ENCODE peak calls at places on chromosome 13, in nine cellular contexts. O is heart right ventricle; X is epithelial cell of esophagus; R is thoracic aorta; D is HFF-Myc; I is Caco-2; W is GDM1; M is prostate gland; L is activated T-helper 9 cell treated with anti-CD3 and anti-CD28 coated beads, Interleukin-2, amount 50 U/mL, for 16 hours. B is an unnamed sample.

GRCh38 chr13:21009036-21009435 is 52.4 kb downstream of the LATS2 start:
- DNase-seq in O (no peak), L (no peak), W (no peak), D (no peak), X (no peak), R (no peak), I (no peak), M (no peak), B (no peak)

GRCh38 chr13:110629735-110630134 is 14.4 kb downstream of the NAXD start:
- DNase-seq in L (no peak), R (no peak), M (no peak), W (no peak), X (no peak), O (no peak), I (no peak), D (no peak), B (no peak)

GRCh38 chr13:97113231-97114001 is 108.7 kb upstream of the MBNL2 start:
- DNase-seq in R (no peak), O (no peak), L (no peak), M (no peak), W (no peak), X (no peak), D (no peak), I (no peak), B (no peak)

GRCh38 chr13:44815507-44816074 is 173.7 kb downstream of the NUFIP1 start:
- DNase-seq in O (no peak), L (no peak), R (no peak), I (peak), M (peak), D (peak), W (no peak), X (peak), B (no peak)

GRCh38 chr13:29465741-29466293 is 129.7 kb downstream of the SLC7A1 start:
- DNase-seq in L (no peak), W (no peak), O (peak), I (no peak), X (peak), M (peak), R (no peak), D (peak), B (no peak)

GRCh38 chr13:113080361-113080831 is 25.2 kb upstream of the F7 start:
- DNase-seq in M (no peak), I (no peak), W (no peak), L (no peak), X (no peak), R (no peak), D (no peak), O (no peak), B (no peak)

GRCh38 chr13:46278474-46278873 is 66.7 kb downstream of the LRRC63 start:
- DNase-seq in R (no peak), I (peak), D (no peak), O (no peak), M (no peak), W (no peak), L (no peak), X (no peak), B (no peak)

GRCh38 chr13:50691176-50691681 is 152.3 kb downstream of the DLEU7 start:
- DNase-seq in L (no peak), W (no peak), D (no peak), R (no peak), M (no peak), X (no peak), O (no peak), I (peak), B (no peak)

GRCh38 chr13:63351533-63351932 is 1935.9 kb upstream of the PCDH20 start:
- DNase-seq in D (no peak), X (no peak), O (no peak), I (no peak), R (no peak), W (no peak), L (no peak), M (no peak), B (no peak)

GRCh38 chr13:89695343-89696257 is 1651.9 kb upstream of the MIR17HG start:
- DNase-seq in D (no peak), O (peak), R (no peak), L (no peak), W (no peak), M (no peak), X (peak), I (peak), B (peak)

GRCh38 chr13:79988573-79988972 is 352.4 kb downstream of the SPRY2 start:
- DNase-seq in X (peak), D (peak), L (no peak), W (no peak), O (no peak), M (no peak), I (peak), R (no peak), B (no peak)

GRCh38 chr13:80340643-80341097 is 256 bp downstream of the SPRY2 start:
- DNase-seq in R (no peak), D (no peak), L (no peak), M (no peak), X (peak), O (peak), W (no peak), I (no peak), B (peak)

GRCh38 chr13:42486711-42487198 is 87.2 kb upstream of the TNFSF11 start:
- DNase-seq in I (no peak), W (no peak), R (no peak), O (no peak), L (no peak), M (no peak), D (no peak), X (peak), B (no peak)

GRCh38 chr13:43924549-43925245 is 45.0 kb downstream of the LACC1 start:
- DNase-seq in L (no peak), D (no peak), O (no peak), R (no peak), M (no peak), I (no peak), W (no peak), X (no peak), B (peak)

GRCh38 chr13:84864341-84864740 is 934.9 kb downstream of the SLITRK6 start:
- DNase-seq in I (no peak), X (no peak), O (no peak), L (no peak), W (no peak), R (no peak), D (no peak), M (no peak), B (no peak)

GRCh38 chr13:109586509-109587346 is 199.7 kb downstream of the IRS2 start:
- DNase-seq in D (no peak), M (no peak), O (no peak), L (no peak), I (peak), X (no peak), W (no peak), R (no peak), B (no peak)

GRCh38 chr13:76043882-76044281 is 407.8 kb downstream of the LMO7 start:
- DNase-seq in D (no peak), R (no peak), X (peak), O (no peak), L (no peak), I (no peak), W (no peak), M (no peak), B (peak)

GRCh38 chr13:28551498-28551895 is 56.6 kb upstream of the FLT1 start:
- DNase-seq in O (no peak), I (no peak), X (no peak), D (no peak), R (no peak), W (no peak), M (no peak), L (no peak), B (no peak)

GRCh38 chr13:45921337-45921736 is 69.8 kb upstream of the SIAH3 start:
- DNase-seq in O (no peak), L (no peak), D (no peak), W (no peak), X (no peak), M (no peak), I (no peak), R (no peak), B (no peak)

GRCh38 chr13:50574731-50575130 is 268.8 kb downstream of the DLEU7 start:
- DNase-seq in R (no peak), M (no peak), L (no peak), D (peak), W (no peak), X (no peak), I (no peak), O (no peak), B (no peak)

GRCh38 chr13:110644892-110645521 is 29.7 kb downstream of the NAXD start:
- DNase-seq in X (peak), M (peak), D (peak), R (no peak), O (peak), I (peak), W (no peak), L (no peak), B (peak)

GRCh38 chr13:99190147-99190985 is 10.3 kb upstream of the UBAC2 start:
- DNase-seq in O (no peak), R (no peak), X (no peak), M (no peak), L (no peak), D (no peak), I (no peak), W (no peak), B (no peak)

GRCh38 chr13:36745436-36745835 is 71.6 kb downstream of the SERTM1 start:
- DNase-seq in D (no peak), R (no peak), O (no peak), L (no peak), W (no peak), M (no peak), X (no peak), I (no peak), B (no peak)

GRCh38 chr13:71775946-71776345 is 91.1 kb downstream of the DACH1 start:
- DNase-seq in W (no peak), L (no peak), O (no peak), I (no peak), M (no peak), X (no peak), D (no peak), R (no peak), B (no peak)

GRCh38 chr13:44426461-44426860 is 52.8 kb downstream of the SERP2 start:
- DNase-seq in M (no peak), W (no peak), O (no peak), I (no peak), D (no peak), R (no peak), X (no peak), L (no peak), B (no peak)

GRCh38 chr13:95791084-95791722 is 114.3 kb downstream of the DNAJC3 start:
- DNase-seq in M (no peak), X (no peak), R (no peak), O (no peak), W (no peak), D (no peak), I (no peak), L (no peak), B (no peak)

GRCh38 chr13:85013006-85013405 is 786.2 kb downstream of the SLITRK6 start:
- DNase-seq in X (peak), L (no peak), W (no peak), M (no peak), R (no peak), I (no peak), D (no peak), O (no peak), B (no peak)

GRCh38 chr13:24649685-24650038 is 30.5 kb upstream of the ATP12A start:
- DNase-seq in R (no peak), X (no peak), I (no peak), O (no peak), M (no peak), L (no peak), W (no peak), D (no peak), B (no peak)

GRCh38 chr13:73335226-73335625 is 276.4 kb downstream of the KLF5 start:
- DNase-seq in D (peak), W (no peak), I (no peak), O (no peak), M (no peak), X (peak), R (no peak), L (no peak), B (no peak)

GRCh38 chr13:26060366-26060765 is 8.6 kb upstream of the SHISA2 start:
- DNase-seq in M (no peak), W (no peak), D (no peak), R (no peak), O (no peak), L (no peak), X (no peak), I (no peak), B (no peak)

GRCh38 chr13:74557870-74558269 is 423.7 kb upstream of the KLF12 start:
- DNase-seq in I (no peak), W (no peak), O (no peak), L (no peak), X (no peak), R (no peak), M (no peak), D (no peak), B (no peak)

GRCh38 chr13:46211116-46211515 is 612 bp upstream of the LRRC63 start:
- DNase-seq in M (no peak), L (peak), W (peak), R (no peak), X (peak), D (no peak), O (no peak), I (peak), B (peak)

B was measured in pons.